ENCODE peak calls at places on chromosome 13, in six cellular contexts. D is cardiac muscle cell; B is astrocyte; I is spleen; K is MM.1S; W is CD8-positive, alpha-beta T cell. Z is an unnamed sample. For H3K4me1, the result is how much of the 10 kb centered on the place peaks cover.

GRCh38 chr13:19960673-19961015 is 2.1 kb downstream of the ZMYM2 start:
- DNase-seq in D (peak), W (no peak), K (peak), B (no peak), I (no peak), Z (no peak)

GRCh38 chr13:29771247-29771646 is 79.2 kb downstream of the UBL3 start:
- DNase-seq in W (no peak), I (no peak), B (peak), K (peak), D (peak), Z (peak)

GRCh38 chr13:57874530-57874929 is 243.0 kb downstream of the PCDH17 start:
- DNase-seq in K (no peak), W (no peak), B (peak), I (no peak), D (no peak), Z (peak)

GRCh38 chr13:44930907-44931676 is 58.2 kb downstream of the NUFIP1 start:
- DNase-seq in W (no peak), K (no peak), D (peak), I (no peak), B (peak), Z (peak)

GRCh38 chr13:73060251-73061160 is 1.7 kb downstream of the KLF5 start:
- DNase-seq in D (peak), B (peak), W (no peak), I (peak), K (no peak), Z (peak)

GRCh38 chr13:45305079-45305478 is 35.9 kb downstream of the TPT1 start:
- DNase-seq in B (no peak), W (no peak), K (no peak), D (no peak), I (no peak), Z (no peak)

GRCh38 chr13:110921209-110921608 is 6.3 kb upstream of the ANKRD10 start:
- DNase-seq in W (no peak), D (no peak), B (no peak), I (no peak), K (no peak), Z (no peak)

GRCh38 chr13:110913322-110913721 is 1.5 kb downstream of the ANKRD10 start:
- DNase-seq in I (no peak), W (peak), K (peak), D (no peak), B (peak), Z (no peak)

GRCh38 chr13:23999411-23999810 is 102.1 kb upstream of the C1QTNF9B start:
- DNase-seq in B (no peak), K (no peak), W (no peak), I (no peak), D (no peak), Z (no peak)

GRCh38 chr13:41995946-41996345 is 35.0 kb upstream of the VWA8 start:
- DNase-seq in I (no peak), W (no peak), B (peak), K (no peak), D (peak), Z (no peak)

GRCh38 chr13:64527561-64527960 is 2702.6 kb downstream of the PCDH9 start:
- DNase-seq in K (no peak), D (no peak), W (no peak), I (no peak), B (no peak), Z (no peak)

GRCh38 chr13:76886005-76886291 is 257 bp downstream of the KCTD12 start:
- DNase-seq in K (no peak), I (no peak), B (no peak), D (no peak), W (no peak), Z (no peak)

GRCh38 chr13:84126671-84127171 is 244.4 kb upstream of the SLITRK1 start:
- DNase-seq in K (peak), D (no peak), I (peak), W (no peak), B (peak), Z (peak)

GRCh38 chr13:111965466-111966214 is 101.3 kb upstream of the SOX1 start:
- DNase-seq in W (no peak), B (no peak), K (no peak), I (no peak), D (no peak), Z (no peak)

GRCh38 chr13:89695343-89696257 is 1651.9 kb upstream of the MIR17HG start:
- DNase-seq in K (peak), D (peak), B (peak), W (no peak), I (no peak), Z (peak)

GRCh38 chr13:97282705-97283104 is 60.6 kb downstream of the MBNL2 start:
- DNase-seq in D (no peak), K (no peak), W (no peak), I (no peak), B (peak), Z (no peak)

GRCh38 chr13:77784531-77784930 is 87.0 kb downstream of the SLAIN1 start:
- DNase-seq in I (no peak), D (no peak), K (no peak), B (no peak), W (no peak), Z (no peak)

GRCh38 chr13:104796581-104796980 is 1730.4 kb upstream of the SLC10A2 start:
- DNase-seq in I (no peak), W (no peak), K (no peak), D (no peak), B (peak), Z (no peak)

GRCh38 chr13:80924596-80924995 is 583.7 kb upstream of the SPRY2 start:
- DNase-seq in D (peak), W (no peak), B (peak), I (no peak), K (no peak), Z (no peak)

GRCh38 chr13:94331281-94331680 is 148.2 kb downstream of the DCT start:
- DNase-seq in I (no peak), W (no peak), B (no peak), D (no peak), K (no peak), Z (no peak)

GRCh38 chr13:74866151-74866550 is 615.8 kb downstream of the TBC1D4 start:
- DNase-seq in I (no peak), B (no peak), D (no peak), K (no peak), W (no peak), Z (no peak)

GRCh38 chr13:83214452-83214851 is 667.8 kb downstream of the SLITRK1 start:
- DNase-seq in B (no peak), D (no peak), W (no peak), K (no peak), I (no peak), Z (no peak)

GRCh38 chr13:76798037-76798436 is 88.2 kb downstream of the KCTD12 start:
- DNase-seq in B (no peak), K (no peak), W (no peak), I (peak), D (no peak), Z (no peak)

GRCh38 chr13:40563350-40564125 is 102.9 kb downstream of the FOXO1 start:
- DNase-seq in K (no peak), D (peak), W (no peak), B (no peak), I (no peak), Z (no peak)

GRCh38 chr13:40566811-40567210 is 99.6 kb downstream of the FOXO1 start:
- DNase-seq in K (no peak), W (no peak), I (no peak), D (no peak), B (no peak), Z (no peak)

GRCh38 chr13:40562975-40563349 is 103.5 kb downstream of the FOXO1 start:
- DNase-seq in B (peak), W (no peak), D (no peak), K (no peak), I (peak), Z (peak)

GRCh38 chr13:40565282-40566148 is 100.9 kb downstream of the FOXO1 start:
- DNase-seq in B (no peak), D (no peak), I (no peak), W (no peak), K (no peak), Z (no peak)

DNA sequence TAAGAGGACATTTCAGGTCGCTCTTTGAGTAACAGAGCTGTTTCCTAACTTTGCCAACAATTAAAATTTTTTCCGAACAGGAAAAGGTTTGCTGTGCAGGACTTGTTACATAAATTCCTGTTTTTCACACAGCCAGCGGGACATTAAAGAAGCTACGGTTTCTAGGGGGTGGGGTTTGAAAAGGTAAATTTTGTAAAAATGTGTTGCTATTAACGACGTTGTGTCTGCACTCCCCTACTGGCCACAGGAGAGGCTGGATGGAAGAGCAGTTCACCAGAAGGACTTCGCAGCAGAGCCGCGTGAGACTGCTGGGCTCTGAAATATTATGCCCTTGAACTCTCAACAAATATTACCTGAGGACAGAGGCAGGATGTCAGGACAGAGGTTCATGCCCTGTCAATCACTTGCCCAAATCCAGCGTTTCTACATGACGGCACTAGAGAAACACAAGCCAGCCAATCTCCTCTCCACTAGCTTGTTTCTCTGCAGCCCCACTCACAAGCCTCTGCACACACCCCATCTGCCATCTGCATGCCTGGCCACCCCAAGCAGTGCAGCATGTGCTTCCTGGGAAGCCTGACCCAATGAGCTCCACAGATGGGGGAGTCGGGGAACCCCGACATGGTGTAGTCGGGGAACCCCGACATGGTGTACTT is 102.0 kb downstream of the FOXO1 start:
- DNase-seq in W (no peak), I (no peak), D (peak), K (no peak), B (no peak), Z (no peak)
- H3K4me1 ChIP-seq in W (half or more), I (half or more), D (under half), K (under half), B (under half), Z (under half)

GRCh38 chr13:114124921-114125320 is 7.5 kb downstream of the RASA3 start:
- DNase-seq in D (peak), I (no peak), K (no peak), W (peak), B (peak), Z (no peak)
- H3K4me1 ChIP-seq in D (under half), I (half or more), K (under half), W (half or more), B (half or more), Z (under half)

GRCh38 chr13:50074843-50075242 is 59.6 kb downstream of the KCNRG start:
- DNase-seq in D (no peak), K (peak), I (no peak), W (no peak), B (no peak), Z (no peak)
- H3K4me1 ChIP-seq in D (under half), K (under half), I (half or more), W (under half), B (under half), Z (under half)

GRCh38 chr13:32019612-32020233 is 11.9 kb upstream of the FRY start:
- DNase-seq in B (peak), D (peak), K (peak), W (peak), I (no peak), Z (peak)
- H3K4me1 ChIP-seq in B (under half), D (under half), K (under half), W (under half), I (under half), Z (under half)

GRCh38 chr13:48158915-48159314 is 64.0 kb upstream of the MED4 start:
- DNase-seq in K (no peak), I (no peak), W (no peak), B (no peak), D (no peak), Z (no peak)
- H3K4me1 ChIP-seq in K (under half), I (under half), W (under half), B (under half), D (under half), Z (under half)

DNA sequence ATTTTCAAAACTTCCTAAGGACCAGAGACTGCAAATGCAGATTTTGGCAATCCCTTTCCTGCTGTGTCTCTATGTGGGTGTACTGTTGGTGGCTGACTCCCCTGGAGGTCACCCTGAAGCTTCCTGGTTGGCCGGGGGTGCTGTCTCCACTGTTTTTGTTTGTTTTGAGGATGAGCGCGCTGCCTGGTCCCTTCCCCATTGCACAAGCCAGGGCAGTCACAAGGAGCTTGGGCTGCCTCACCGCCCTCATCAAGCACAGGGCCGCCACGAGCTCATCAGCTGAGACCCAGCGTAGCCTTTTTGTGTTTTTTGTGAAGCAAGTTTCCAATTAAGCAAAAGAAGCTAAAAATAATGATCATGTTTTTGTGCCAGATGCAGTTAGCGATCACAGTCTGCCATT is 57.9 kb downstream of the GGACT start:
- DNase-seq in D (no peak), B (no peak), K (no peak), I (no peak), W (no peak), Z (no peak)
- H3K4me1 ChIP-seq in D (under half), B (under half), K (under half), I (under half), W (under half), Z (under half)

GRCh38 chr13:109159650-109160309 is 530.4 kb downstream of the MYO16 start:
- DNase-seq in I (no peak), K (no peak), W (no peak), B (no peak), D (no peak), Z (no peak)
- H3K4me1 ChIP-seq in I (under half), K (under half), W (under half), B (under half), D (under half), Z (under half)

DNA sequence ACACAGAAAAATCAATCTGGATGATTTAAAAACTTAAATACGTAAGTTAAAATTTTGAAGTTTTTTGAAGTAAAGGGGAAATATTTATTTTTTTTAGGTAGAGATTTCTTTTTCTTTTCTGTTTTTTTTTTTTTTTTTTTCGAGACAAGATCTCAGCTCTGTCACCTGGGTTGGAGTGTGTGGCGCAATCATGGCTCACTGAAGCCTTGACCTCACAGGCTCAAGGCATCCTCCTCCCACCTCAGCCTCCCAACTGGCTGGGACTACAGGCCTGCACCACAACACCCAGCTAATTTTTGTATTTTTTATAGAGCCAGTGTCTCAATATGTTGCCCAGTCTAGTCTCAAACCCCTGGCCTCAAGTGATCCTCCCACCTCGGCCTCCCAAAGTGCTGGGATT is 120.4 kb upstream of the CLDN10 start:
- DNase-seq in W (no peak), I (no peak), K (no peak), B (no peak), D (no peak), Z (no peak)
- H3K4me1 ChIP-seq in W (under half), I (under half), K (under half), B (under half), D (under half), Z (under half)

DNA sequence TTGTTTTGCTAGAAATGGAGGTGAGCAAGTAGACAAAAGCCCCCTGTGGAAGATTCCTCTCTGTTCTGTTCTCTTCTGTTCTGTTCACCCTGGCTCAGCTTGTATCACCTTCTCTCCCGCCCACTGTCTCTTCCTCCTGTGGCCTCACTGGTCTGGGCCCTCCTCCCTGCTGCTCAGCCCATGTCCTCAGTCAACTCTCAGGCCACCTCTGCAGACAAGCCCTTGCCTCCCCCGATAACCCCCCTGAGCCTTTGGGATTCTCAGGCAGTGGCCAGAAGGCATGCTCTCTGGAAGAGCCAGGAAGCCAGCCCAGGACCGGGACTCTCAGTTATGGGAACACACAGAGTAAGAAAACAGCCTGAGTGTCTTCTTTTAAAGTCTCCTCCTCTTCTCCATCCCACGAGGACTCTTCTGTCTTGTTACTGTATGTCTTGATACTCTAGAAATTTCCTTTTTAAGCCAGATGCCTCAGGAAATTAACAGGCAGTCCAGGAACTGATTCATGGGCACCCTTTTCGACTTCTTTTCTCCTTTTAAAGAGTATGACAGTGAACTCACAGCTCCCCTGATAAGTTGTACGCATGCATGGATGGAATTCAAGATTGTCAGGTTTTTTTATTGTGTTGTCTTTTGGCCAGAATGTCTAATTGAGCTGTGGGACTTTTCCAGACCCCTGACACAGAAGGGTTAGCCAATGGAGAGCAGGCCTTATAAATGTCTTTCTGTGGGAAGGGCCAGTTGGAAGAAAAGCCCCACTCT is 33.7 kb downstream of the SHISA2 start:
- DNase-seq in K (no peak), W (no peak), D (peak), I (no peak), B (peak), Z (peak)
- H3K4me1 ChIP-seq in K (under half), W (under half), D (under half), I (under half), B (half or more), Z (half or more)

DNA sequence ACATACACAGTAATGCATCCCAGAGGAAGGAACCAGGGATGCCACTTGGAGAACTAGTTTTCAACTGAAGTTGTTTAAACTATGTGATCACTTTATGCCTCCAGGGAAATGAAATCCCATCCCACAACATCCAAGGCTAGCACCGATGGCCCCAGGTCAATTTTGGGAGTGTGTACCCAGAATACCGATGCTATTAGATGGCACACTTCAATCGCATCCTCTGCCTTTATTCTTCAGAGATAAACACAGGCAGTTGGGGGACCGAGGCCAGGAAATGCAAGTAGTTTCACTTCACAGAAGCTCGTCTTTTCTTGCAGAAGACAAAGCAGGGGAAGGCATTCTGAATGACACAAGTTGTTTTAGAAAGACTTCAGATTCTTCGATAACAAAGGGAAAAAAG is 13.8 kb downstream of the STK24 start:
- DNase-seq in K (peak), D (no peak), I (no peak), B (no peak), W (peak), Z (no peak)
- H3K4me1 ChIP-seq in K (under half), D (under half), I (half or more), B (under half), W (half or more), Z (under half)